ENCODE peak calls at places on chromosomes 12 and 14, in five cellular contexts. E is astrocyte of the cerebellum, I is AG09309, K is PC-9, F is HepG2. S is an unnamed sample.

GRCh38 chr14:103136388-103137271 is 13.4 kb downstream of the TNFAIP2 start:
- DNase-seq in E (no peak), I (no peak), K (peak), F (no peak), S (peak)

GRCh38 chr12:62726471-62726980 is 208.4 kb downstream of the PPM1H start:
- DNase-seq in E (no peak), I (no peak), K (peak), F (no peak), S (peak)

GRCh38 chr12:18145924-18146323 is 55.9 kb upstream of the RERGL start:
- DNase-seq in E (no peak), I (no peak), K (no peak), F (no peak), S (no peak)

GRCh38 chr12:3603576-3603975 is 112.6 kb downstream of the PRMT8 start:
- DNase-seq in E (no peak), I (no peak), K (no peak), F (no peak), S (no peak)

GRCh38 chr12:54933381-54933780 is 51.2 kb downstream of the TESPA1 start:
- DNase-seq in E (no peak), I (no peak), K (no peak), F (no peak), S (no peak)

GRCh38 chr12:109958374-109958773 is 37.8 kb downstream of the GIT2 start:
- DNase-seq in E (no peak), I (no peak), K (no peak), F (no peak), S (no peak)

GRCh38 chr12:127696963-127697362 is 570.0 kb upstream of the TMEM132C start:
- DNase-seq in E (no peak), I (no peak), K (no peak), F (no peak), S (no peak)

GRCh38 chr14:58796636-58797429 is 159.1 kb downstream of the DACT1 start:
- DNase-seq in E (no peak), I (no peak), K (no peak), F (no peak), S (no peak)

GRCh38 chr12:89192419-89192818 is 159.9 kb downstream of the DUSP6 start:
- DNase-seq in E (no peak), I (no peak), K (peak), F (peak), S (no peak)

GRCh38 chr14:51479584-51480305 is 172.0 kb upstream of the FRMD6 start:
- DNase-seq in E (no peak), I (no peak), K (no peak), F (no peak), S (no peak)

GRCh38 chr12:39638178-39638577 is 18.6 kb upstream of the ABCD2 start:
- DNase-seq in E (no peak), I (no peak), K (no peak), F (no peak), S (no peak)

GRCh38 chr14:59751578-59751977 is 119.0 kb downstream of the RTN1 start:
- DNase-seq in E (no peak), I (no peak), K (no peak), F (no peak), S (no peak)

GRCh38 chr14:36441283-36441682 is 78.7 kb downstream of the NKX2-1 start:
- DNase-seq in E (no peak), I (no peak), K (no peak), F (no peak), S (no peak)

GRCh38 chr14:101362529-101363260 is 198.6 kb upstream of the DIO3 start:
- DNase-seq in E (no peak), I (no peak), K (no peak), F (no peak), S (no peak)

GRCh38 chr14:77104393-77104792 is 6.3 kb downstream of the CIPC start:
- DNase-seq in E (no peak), I (no peak), K (no peak), F (no peak), S (no peak)

GRCh38 chr14:28751467-28752058 is 15.0 kb upstream of the FOXG1 start:
- DNase-seq in E (peak), I (peak), K (no peak), F (peak), S (peak)

GRCh38 chr14:99412122-99413061 is 68.3 kb downstream of the SETD3 start:
- DNase-seq in E (peak), I (no peak), K (no peak), F (no peak), S (peak)

GRCh38 chr14:49586673-49587460 is 687 bp upstream of the RPS29 start:
- DNase-seq in E (peak), I (peak), K (peak), F (peak), S (peak)

GRCh38 chr12:51908876-51909592 is 1.7 kb downstream of the ACVRL1 start:
- DNase-seq in E (no peak), I (no peak), K (no peak), F (no peak), S (peak)

GRCh38 chr14:93183596-93184317 is 940 bp downstream of the MOAP1 start:
- DNase-seq in E (no peak), I (no peak), K (no peak), F (no peak), S (no peak)

GRCh38 chr14:68173227-68173972 is 353.8 kb downstream of the RAD51B start:
- DNase-seq in E (no peak), I (no peak), K (no peak), F (no peak), S (no peak)

GRCh38 chr12:114817491-114818440 is 133.8 kb upstream of the TBX3 start:
- DNase-seq in E (no peak), I (no peak), K (no peak), F (no peak), S (no peak)

GRCh38 chr14:43687866-43688265 is 819.2 kb downstream of the FSCB start:
- DNase-seq in E (peak), I (peak), K (peak), F (no peak), S (no peak)

GRCh38 chr12:124392271-124392990 is 97.5 kb downstream of the RFLNA start:
- DNase-seq in E (no peak), I (no peak), K (peak), F (no peak), S (no peak)
- TF ChIP-seq CTCF in E (peak), I (peak), K (peak), F (peak), S (no peak)

DNA sequence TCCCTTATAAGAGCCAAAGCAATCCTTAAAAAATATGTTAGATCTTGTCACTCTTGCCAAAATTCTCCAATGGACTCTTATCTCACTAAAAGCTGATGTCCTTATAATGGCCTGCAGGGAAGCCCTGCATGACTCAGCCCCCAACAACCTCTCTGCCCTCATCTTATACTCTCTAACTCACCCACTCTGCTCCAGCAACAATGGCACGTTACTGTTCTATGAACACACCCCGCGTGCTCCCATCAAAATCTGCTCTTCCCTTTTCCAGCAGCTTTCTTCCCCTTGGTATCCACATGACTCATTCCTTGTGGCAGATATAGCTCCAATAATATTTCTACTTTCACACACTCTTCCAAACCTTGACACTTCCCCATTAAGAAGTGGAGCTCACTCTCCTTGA is 108.1 kb downstream of the DENND5B start:
- DNase-seq in E (no peak), I (no peak), K (no peak), F (no peak), S (no peak)
- H3K4me3 ChIP-seq in E (no peak), I (no peak), K (no peak), F (no peak), S (no peak)

GRCh38 chr12:100651108-100651507 is 77.6 kb downstream of the GAS2L3 start:
- DNase-seq in E (no peak), I (no peak), K (no peak), F (no peak), S (no peak)
- TF ChIP-seq CTCF in E (peak), I (no peak), K (peak), F (peak), S (peak)

GRCh38 chr12:113459981-113460380 is 11.7 kb downstream of the LHX5 start:
- DNase-seq in E (no peak), I (no peak), K (no peak), F (no peak), S (no peak)

GRCh38 chr12:113461666-113462065 is 10.0 kb downstream of the LHX5 start:
- DNase-seq in E (no peak), I (no peak), K (peak), F (peak), S (no peak)

GRCh38 chr12:113462880-113463745 is 8.6 kb downstream of the LHX5 start:
- DNase-seq in E (no peak), I (no peak), K (no peak), F (no peak), S (no peak)

GRCh38 chr12:113463746-113464743 is 7.6 kb downstream of the LHX5 start:
- DNase-seq in E (no peak), I (no peak), K (no peak), F (no peak), S (no peak)

DNA sequence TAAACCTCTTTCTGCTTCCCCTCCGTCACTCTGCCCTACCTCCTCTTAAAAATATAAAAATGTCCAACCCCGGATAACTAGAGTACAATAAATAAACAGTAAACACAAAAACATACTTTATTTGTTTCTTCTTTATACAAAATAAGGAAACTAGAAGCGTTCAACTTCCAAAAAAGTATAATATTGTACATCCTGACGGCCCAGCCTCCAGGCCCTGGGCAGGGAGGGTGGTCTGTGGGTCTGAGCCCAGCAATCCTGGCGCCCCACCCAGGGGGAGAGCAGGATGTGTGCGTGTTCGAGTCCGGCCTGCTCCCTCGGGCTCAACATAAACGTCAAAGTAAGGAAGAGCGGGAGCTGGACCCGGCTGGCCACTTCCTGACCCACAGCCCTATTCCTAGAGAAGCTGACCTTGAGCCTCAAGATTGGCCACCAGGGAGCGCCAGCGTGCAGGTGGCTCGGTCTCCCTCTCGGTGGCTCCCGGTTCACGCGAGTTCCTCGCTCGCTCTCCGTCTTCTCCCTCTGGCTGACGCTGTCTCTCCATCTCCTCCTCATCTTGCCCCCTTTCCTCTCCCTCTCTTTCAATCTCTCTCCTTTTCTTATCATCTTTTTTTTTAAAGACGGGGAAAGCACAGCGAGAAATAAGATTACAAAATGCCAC is 9.4 kb downstream of the LHX5 start:
- DNase-seq in E (peak), I (peak), K (no peak), F (peak), S (peak)
- H3K4me3 ChIP-seq in E (no peak), I (no peak), K (no peak), F (peak), S (no peak)

DNA sequence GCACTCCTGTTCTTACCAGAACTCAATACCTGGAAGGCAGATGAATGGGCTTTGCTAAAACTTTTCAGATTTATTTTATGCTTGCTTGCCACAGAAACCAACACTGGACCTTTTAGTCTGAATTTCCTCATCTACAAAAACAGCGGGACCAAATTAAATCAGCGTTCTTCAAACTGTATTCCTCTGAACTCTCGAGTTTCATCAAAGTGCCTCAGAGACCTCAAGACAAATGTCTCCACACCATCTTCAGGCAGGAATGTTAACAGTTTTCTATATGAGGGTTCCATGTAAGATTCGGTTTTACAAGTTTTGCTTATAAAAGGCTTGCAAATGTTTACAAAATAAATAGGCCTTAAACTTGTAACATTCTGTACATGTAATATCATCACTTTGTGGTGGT is 74.6 kb downstream of the MED13L start:
- DNase-seq in E (no peak), I (no peak), K (no peak), F (no peak), S (no peak)
- TF ChIP-seq CTCF in E (peak), I (peak), K (no peak), F (no peak), S (no peak)

GRCh38 chr14:94768141-94768520 is 1.8 kb downstream of the GSC start:
- DNase-seq in E (no peak), I (no peak), K (no peak), F (no peak), S (no peak)
- H3K4me3 ChIP-seq in E (peak), I (peak), K (no peak), F (peak), S (no peak)

GRCh38 chr12:112524676-112525425 is 106.1 kb downstream of the PTPN11 start:
- DNase-seq in E (peak), I (no peak), K (peak), F (no peak), S (no peak)
- TF ChIP-seq CTCF in E (peak), I (no peak), K (no peak), F (no peak), S (peak)

DNA sequence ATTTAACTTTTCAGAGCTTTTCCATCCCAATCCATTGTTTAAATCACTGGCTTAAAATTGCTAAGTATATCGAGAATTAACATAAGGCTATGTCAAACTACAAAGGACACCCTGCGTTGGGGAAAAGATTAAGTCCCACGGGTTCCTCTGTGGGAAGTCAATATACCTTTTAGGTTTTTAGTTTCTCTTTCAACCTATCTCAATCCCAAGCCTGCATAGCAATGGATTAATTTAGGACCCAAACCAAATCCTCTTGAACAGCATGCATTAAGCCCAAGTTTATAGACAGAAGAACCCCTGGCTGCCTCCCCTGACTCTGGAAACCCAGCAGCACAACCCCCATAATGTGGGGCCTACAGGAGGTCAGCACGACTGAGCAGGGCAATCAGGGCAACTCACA is 6.3 kb downstream of the CDCA4 start:
- DNase-seq in E (no peak), I (no peak), K (no peak), F (no peak), S (no peak)
- H3K4me3 ChIP-seq in E (peak), I (no peak), K (no peak), F (no peak), S (no peak)

GRCh38 chr12:99920561-99920960 is 64.2 kb downstream of the ANKS1B start:
- DNase-seq in E (no peak), I (no peak), K (no peak), F (no peak), S (no peak)
- TF ChIP-seq CTCF in E (no peak), I (no peak), K (no peak), F (no peak), S (no peak)

DNA sequence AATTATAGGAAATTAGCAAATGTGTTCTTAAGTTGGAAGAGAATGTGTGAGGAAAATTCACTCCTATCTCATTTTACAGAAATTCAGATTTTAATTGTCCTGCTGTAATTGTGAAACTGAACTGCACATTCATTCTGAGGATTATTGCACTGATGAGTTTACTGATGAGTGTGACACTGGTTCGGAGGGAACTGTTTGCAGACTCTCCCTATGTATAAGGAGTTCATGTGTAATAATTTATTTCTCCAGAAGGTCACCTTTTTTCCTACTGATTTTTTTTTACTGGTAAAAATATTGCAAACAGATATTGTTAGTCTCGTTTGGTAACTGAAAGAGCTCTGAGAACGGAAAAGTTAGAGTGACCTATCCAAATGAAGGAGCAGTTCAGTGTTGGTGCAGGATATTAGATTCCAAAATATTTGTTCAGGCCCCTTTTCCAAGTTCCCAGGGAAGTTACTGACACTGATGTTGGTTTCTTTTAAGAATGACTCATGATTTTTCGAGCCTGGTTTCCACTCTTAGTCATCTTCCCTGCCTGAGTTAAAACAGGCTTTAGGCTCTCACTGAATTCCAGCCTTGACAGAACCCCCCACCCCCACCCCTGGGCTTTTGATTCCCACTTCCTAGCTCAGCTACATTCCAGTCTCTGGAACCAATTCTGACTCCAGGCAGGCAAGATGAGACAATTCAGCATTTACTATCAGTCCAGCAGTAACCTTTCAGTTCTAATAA is 18.4 kb downstream of the ANO6 start:
- DNase-seq in E (peak), I (peak), K (peak), F (peak), S (peak)
- H3K4me3 ChIP-seq in E (no peak), I (no peak), K (peak), F (peak), S (no peak)

S was measured in Caco-2.